ENCODE peak calls at places on chromosomes 4 and X, in four cellular contexts. One of them, this sample, is unnamed. For H3K4me1, the result is how much of the 10 kb centered on the place peaks cover.

GRCh38 chr4:589219-589963 is 13.3 kb upstream of the TMEM271 start:
- DNase-seq in spleen: no peak
- DNase-seq in transverse colon: no peak
- DNase-seq in HepG2: no peak
- DNase-seq in this sample: no peak

GRCh38 chr4:150237110-150237852 is 159.0 kb downstream of the DCLK2 start:
- DNase-seq in spleen: no peak
- DNase-seq in transverse colon: no peak
- DNase-seq in HepG2: no peak
- DNase-seq in this sample: no peak

GRCh38 chrX:145843196-145843595 is 25.6 kb downstream of the SLITRK2 start:
- DNase-seq in spleen: no peak
- DNase-seq in transverse colon: no peak
- DNase-seq in HepG2: no peak
- DNase-seq in this sample: no peak

GRCh38 chr4:147846318-147847135 is 114.6 kb downstream of the ARHGAP10 start:
- DNase-seq in spleen: no peak
- DNase-seq in transverse colon: no peak
- DNase-seq in HepG2: no peak
- DNase-seq in this sample: no peak

GRCh38 chr4:32002037-32002747 is 1282.0 kb downstream of the PCDH7 start:
- DNase-seq in spleen: no peak
- DNase-seq in transverse colon: no peak
- DNase-seq in HepG2: no peak
- DNase-seq in this sample: no peak

GRCh38 chr4:11614426-11614825 is 185.7 kb upstream of the HS3ST1 start:
- DNase-seq in spleen: no peak
- DNase-seq in transverse colon: no peak
- DNase-seq in HepG2: no peak
- DNase-seq in this sample: no peak

GRCh38 chr4:48483006-48483776 is at the start of gene SLC10A4:
- DNase-seq in spleen: peak
- DNase-seq in transverse colon: no peak
- DNase-seq in HepG2: no peak
- DNase-seq in this sample: no peak

GRCh38 chrX:135596495-135596894 is 76.0 kb downstream of the INTS6L start:
- DNase-seq in spleen: peak
- DNase-seq in transverse colon: peak
- DNase-seq in HepG2: peak
- DNase-seq in this sample: no peak

GRCh38 chr4:21134994-21135393 is 434.7 kb downstream of the PACRGL start:
- DNase-seq in spleen: no peak
- DNase-seq in transverse colon: no peak
- DNase-seq in HepG2: no peak
- DNase-seq in this sample: no peak

GRCh38 chrX:4253092-4253491 is 539.6 kb upstream of the PRKX start:
- DNase-seq in spleen: no peak
- DNase-seq in transverse colon: no peak
- DNase-seq in HepG2: no peak
- DNase-seq in this sample: no peak

GRCh38 chrX:19883878-19884277 is 3.5 kb downstream of the SH3KBP1 start:
- DNase-seq in spleen: no peak
- DNase-seq in transverse colon: peak
- DNase-seq in HepG2: no peak
- DNase-seq in this sample: no peak

GRCh38 chr4:187777954-187778353 is 217.6 kb upstream of the ZFP42 start:
- DNase-seq in spleen: no peak
- DNase-seq in transverse colon: no peak
- DNase-seq in HepG2: no peak
- DNase-seq in this sample: no peak

GRCh38 chr4:7938513-7939376 is 916 bp downstream of the AFAP1 start:
- DNase-seq in spleen: no peak
- DNase-seq in transverse colon: peak
- DNase-seq in HepG2: no peak
- DNase-seq in this sample: peak

GRCh38 chr4:128394778-128395177 is 107.2 kb upstream of the PGRMC2 start:
- DNase-seq in spleen: no peak
- DNase-seq in transverse colon: no peak
- DNase-seq in HepG2: no peak
- DNase-seq in this sample: no peak

GRCh38 chr4:118280501-118281218 is 72.1 kb downstream of the PRSS12 start:
- DNase-seq in spleen: no peak
- DNase-seq in transverse colon: peak
- DNase-seq in HepG2: peak
- DNase-seq in this sample: no peak

GRCh38 chr4:130187587-130187986 is 1091.6 kb downstream of the C4orf33 start:
- DNase-seq in spleen: no peak
- DNase-seq in transverse colon: no peak
- DNase-seq in HepG2: no peak
- DNase-seq in this sample: no peak

GRCh38 chrX:68238568-68238967 is 194.7 kb downstream of the OPHN1 start:
- DNase-seq in spleen: no peak
- DNase-seq in transverse colon: no peak
- DNase-seq in HepG2: no peak
- DNase-seq in this sample: no peak

GRCh38 chr4:25367004-25367621 is 9.9 kb upstream of the ANAPC4 start:
- DNase-seq in spleen: no peak
- DNase-seq in transverse colon: no peak
- DNase-seq in HepG2: no peak
- DNase-seq in this sample: no peak

DNA sequence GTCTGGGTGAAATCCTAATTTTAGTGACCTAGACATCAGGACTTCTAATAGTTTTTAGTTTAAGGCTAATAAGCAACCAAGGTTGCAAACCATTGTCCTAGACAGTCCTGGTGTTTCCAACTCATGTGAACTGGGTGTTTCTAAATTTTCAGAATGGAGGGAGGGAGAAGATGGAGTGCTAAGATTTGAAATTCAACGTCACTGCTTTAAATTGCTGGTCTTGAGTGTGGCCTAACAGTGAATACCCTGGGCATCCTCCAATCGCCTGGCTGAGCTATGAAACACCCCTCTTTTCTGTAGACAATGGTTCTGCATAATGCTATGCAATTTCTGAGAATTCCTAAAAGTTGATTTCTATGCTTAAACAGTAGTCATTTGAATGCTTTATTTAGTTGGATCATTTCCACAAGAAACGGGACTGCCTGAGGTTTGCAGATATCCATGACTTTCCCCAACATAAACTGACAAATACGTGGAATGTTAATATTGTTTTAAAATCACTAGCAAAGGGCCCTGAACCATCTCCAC is 1.2 kb downstream of the FBXL5 start:
- DNase-seq in spleen: no peak
- DNase-seq in transverse colon: no peak
- DNase-seq in HepG2: peak
- DNase-seq in this sample: peak
- H3K4me1 ChIP-seq in spleen: half or more
- H3K4me1 ChIP-seq in transverse colon: half or more
- H3K4me1 ChIP-seq in HepG2: half or more
- H3K4me1 ChIP-seq in this sample: half or more

GRCh38 chr4:166073783-166074182 is 200.7 kb downstream of the TLL1 start:
- DNase-seq in spleen: no peak
- DNase-seq in transverse colon: no peak
- DNase-seq in HepG2: no peak
- DNase-seq in this sample: no peak
- TF ChIP-seq POLR2AphosphoS5 in spleen: no peak
- TF ChIP-seq POLR2AphosphoS5 in transverse colon: no peak
- TF ChIP-seq POLR2AphosphoS5 in HepG2: no peak
- TF ChIP-seq POLR2AphosphoS5 in this sample: no peak

DNA sequence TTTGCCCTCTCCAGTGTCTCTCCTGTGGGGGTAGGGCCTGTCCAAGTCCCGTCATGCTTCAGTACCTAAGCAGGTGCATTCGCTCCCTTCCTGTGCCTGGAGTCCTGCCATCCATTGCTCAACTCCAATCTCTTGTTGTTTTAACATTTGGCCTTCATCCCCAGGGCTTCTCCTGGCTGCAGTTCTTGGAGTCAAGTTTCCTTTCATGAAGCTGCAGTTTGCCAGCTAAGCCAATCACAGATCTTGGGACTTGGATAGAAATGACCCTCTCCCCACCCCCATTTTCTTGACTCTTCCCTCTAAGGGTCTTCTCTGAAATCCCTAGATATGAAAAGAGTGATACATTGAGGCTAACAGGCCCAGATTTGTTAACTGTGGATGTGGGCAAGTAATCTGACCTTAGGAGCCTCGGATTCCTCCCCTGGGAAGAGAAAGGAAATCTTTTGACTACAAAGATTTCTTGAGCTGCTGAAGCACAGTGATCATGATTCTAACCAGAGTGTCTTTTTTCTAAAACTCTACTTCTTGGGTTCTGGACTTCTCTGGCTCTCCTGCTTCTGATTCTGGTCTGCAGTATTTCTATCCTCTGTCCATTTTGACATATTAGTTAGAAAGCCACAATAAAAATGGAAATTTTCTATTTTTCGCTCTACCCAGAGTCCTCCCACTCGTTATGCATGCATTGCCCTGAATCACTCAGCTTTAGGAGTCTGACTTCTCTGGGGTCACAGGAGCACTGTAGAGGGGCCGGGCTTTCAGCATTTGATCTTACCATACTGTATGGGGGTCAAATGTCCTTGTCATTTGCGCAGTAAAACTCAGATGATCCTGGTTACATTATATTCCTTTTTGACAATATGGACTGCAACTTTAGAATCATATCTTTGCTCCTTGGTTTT is 61.0 kb downstream of the CHRNA9 start:
- DNase-seq in spleen: no peak
- DNase-seq in transverse colon: peak
- DNase-seq in HepG2: peak
- DNase-seq in this sample: no peak
- H3K27ac ChIP-seq in spleen: no peak
- H3K27ac ChIP-seq in transverse colon: no peak
- H3K27ac ChIP-seq in HepG2: no peak
- H3K27ac ChIP-seq in this sample: peak

GRCh38 chr4:3237711-3238560 is 11.0 kb upstream of the MSANTD1 start:
- DNase-seq in spleen: no peak
- DNase-seq in transverse colon: no peak
- DNase-seq in HepG2: no peak
- DNase-seq in this sample: no peak

GRCh38 chr4:3239998-3240920 is 8.7 kb upstream of the MSANTD1 start:
- DNase-seq in spleen: no peak
- DNase-seq in transverse colon: no peak
- DNase-seq in HepG2: no peak
- DNase-seq in this sample: peak

GRCh38 chr4:3238721-3239120 is 10.2 kb upstream of the MSANTD1 start:
- DNase-seq in spleen: no peak
- DNase-seq in transverse colon: no peak
- DNase-seq in HepG2: no peak
- DNase-seq in this sample: peak

GRCh38 chr4:3240936-3241522 is 7.9 kb upstream of the MSANTD1 start:
- DNase-seq in spleen: no peak
- DNase-seq in transverse colon: no peak
- DNase-seq in HepG2: no peak
- DNase-seq in this sample: peak

GRCh38 chr4:3239342-3239741 is 9.6 kb upstream of the MSANTD1 start:
- DNase-seq in spleen: no peak
- DNase-seq in transverse colon: no peak
- DNase-seq in HepG2: no peak
- DNase-seq in this sample: peak
- H3K4me1 ChIP-seq in spleen: under half
- H3K4me1 ChIP-seq in transverse colon: under half
- H3K4me1 ChIP-seq in HepG2: under half
- H3K4me1 ChIP-seq in this sample: under half

GRCh38 chr4:122073615-122074014 is 78.5 kb upstream of the BLTP1 start:
- DNase-seq in spleen: no peak
- DNase-seq in transverse colon: no peak
- DNase-seq in HepG2: no peak
- DNase-seq in this sample: no peak
- TF ChIP-seq POLR2AphosphoS5 in spleen: no peak
- TF ChIP-seq POLR2AphosphoS5 in transverse colon: no peak
- TF ChIP-seq POLR2AphosphoS5 in HepG2: no peak
- TF ChIP-seq POLR2AphosphoS5 in this sample: no peak

GRCh38 chr4:140095694-140096482 is 58.1 kb downstream of the MAML3 start:
- DNase-seq in spleen: no peak
- DNase-seq in transverse colon: peak
- DNase-seq in HepG2: no peak
- DNase-seq in this sample: peak
- H3K27ac ChIP-seq in spleen: peak
- H3K27ac ChIP-seq in transverse colon: peak
- H3K27ac ChIP-seq in HepG2: no peak
- H3K27ac ChIP-seq in this sample: peak

DNA sequence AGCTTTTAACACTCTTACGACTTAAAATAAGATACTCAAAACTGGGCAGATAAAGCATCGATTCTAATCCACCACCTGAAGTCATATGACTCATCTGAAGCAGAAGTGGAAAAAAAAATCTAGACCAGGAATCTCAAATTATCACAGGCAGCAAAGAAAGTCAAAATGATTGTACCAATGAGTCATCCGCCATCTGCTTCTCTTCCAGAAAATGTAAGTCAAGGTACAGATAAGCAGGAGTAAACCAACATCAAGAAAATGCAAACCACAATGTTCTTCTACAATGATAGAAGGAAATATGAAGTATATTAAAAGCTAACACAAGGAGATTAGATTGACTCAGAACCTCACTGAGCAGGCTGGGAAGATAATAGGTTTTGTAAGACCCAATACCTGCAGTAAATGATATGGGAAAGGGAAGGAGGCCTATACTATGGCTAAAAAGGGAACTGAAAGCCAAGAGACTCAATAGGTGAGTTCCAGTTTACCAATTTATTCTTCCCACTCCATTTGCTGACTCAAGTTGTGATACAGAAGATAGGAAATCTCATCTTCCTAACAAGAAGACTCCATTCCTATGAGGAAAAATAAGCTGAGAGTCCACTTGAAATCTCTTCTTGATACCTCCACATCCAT is 88.4 kb upstream of the TET2 start:
- DNase-seq in spleen: no peak
- DNase-seq in transverse colon: no peak
- DNase-seq in HepG2: no peak
- DNase-seq in this sample: no peak
- H3K4me1 ChIP-seq in spleen: under half
- H3K4me1 ChIP-seq in transverse colon: under half
- H3K4me1 ChIP-seq in HepG2: under half
- H3K4me1 ChIP-seq in this sample: under half

GRCh38 chr4:112230879-112231778 is 458 bp upstream of the AP1AR start:
- DNase-seq in spleen: peak
- DNase-seq in transverse colon: peak
- DNase-seq in HepG2: peak
- DNase-seq in this sample: peak
- TF ChIP-seq POLR2AphosphoS5 in spleen: peak
- TF ChIP-seq POLR2AphosphoS5 in transverse colon: peak
- TF ChIP-seq POLR2AphosphoS5 in HepG2: peak
- TF ChIP-seq POLR2AphosphoS5 in this sample: peak